ENCODE peak calls at places on chromosomes 11 and 22, in seven cellular contexts. U is transverse colon; T is CD8-positive, alpha-beta memory T cell; X is naive thymus-derived CD4-positive, alpha-beta T cell; O is right lobe of liver; E is cardiac fibroblast; Z is BJ. J is an unnamed sample.

GRCh38 chr11:13000721-13001120 is 8.4 kb upstream of the RASSF10 start:
- DNase-seq in E (no peak), X (no peak), Z (no peak), O (no peak), T (no peak), U (no peak), J (no peak)

GRCh38 chr11:73271936-73272679 is at the start of gene P2RY6:
- DNase-seq in Z (no peak), U (peak), T (no peak), E (peak), O (no peak), X (no peak), J (peak)

GRCh38 chr11:72528121-72528520 is 93.8 kb upstream of the CLPB start:
- DNase-seq in U (no peak), E (no peak), O (no peak), Z (no peak), X (no peak), T (no peak), J (no peak)

GRCh38 chr22:33116846-33117547 is 58.8 kb upstream of the SYN3 start:
- DNase-seq in E (no peak), U (no peak), X (no peak), T (no peak), O (no peak), Z (no peak), J (no peak)

GRCh38 chr11:63518548-63518947 is 12.7 kb downstream of the LGALS12 start:
- DNase-seq in X (no peak), U (no peak), Z (peak), O (no peak), T (no peak), E (peak), J (peak)

GRCh38 chr22:44249376-44250147 is 63.2 kb downstream of the SHISAL1 start:
- DNase-seq in O (no peak), T (no peak), X (no peak), Z (no peak), U (no peak), E (no peak), J (no peak)

GRCh38 chr11:76770642-76771445 is 12.3 kb upstream of the TSKU start:
- DNase-seq in E (peak), U (peak), O (peak), Z (peak), X (no peak), T (no peak), J (peak)

GRCh38 chr11:11813288-11813962 is 28.3 kb upstream of the USP47 start:
- DNase-seq in X (no peak), Z (peak), T (no peak), E (peak), O (peak), U (peak), J (peak)

GRCh38 chr11:29712616-29713015 is 304.2 kb downstream of the KCNA4 start:
- DNase-seq in E (no peak), Z (no peak), U (no peak), O (no peak), X (no peak), T (no peak), J (no peak)

GRCh38 chr11:11036185-11037161 is 178.6 kb upstream of the ZBED5 start:
- DNase-seq in O (no peak), Z (no peak), E (peak), X (peak), T (peak), U (no peak), J (peak)

GRCh38 chr22:32698926-32699619 is 102.4 kb upstream of the TIMP3 start:
- DNase-seq in X (no peak), O (no peak), Z (no peak), T (no peak), E (peak), U (peak), J (peak)

GRCh38 chr11:32821517-32821916 is 8.2 kb upstream of the PRRG4 start:
- DNase-seq in T (no peak), E (no peak), U (no peak), O (no peak), Z (no peak), X (no peak), J (no peak)

GRCh38 chr11:72293391-72293790 is 49.4 kb upstream of the PHOX2A start:
- DNase-seq in Z (no peak), T (no peak), O (no peak), U (no peak), X (no peak), E (no peak), J (no peak)

GRCh38 chr11:70778828-70779365 is 380.6 kb downstream of the CTTN start:
- DNase-seq in E (no peak), U (no peak), O (no peak), Z (no peak), X (no peak), T (no peak), J (no peak)

GRCh38 chr11:101241160-101241795 is 111.7 kb upstream of the PGR start:
- DNase-seq in O (no peak), U (no peak), Z (no peak), E (no peak), X (no peak), T (no peak), J (no peak)

GRCh38 chr22:41822289-41823057 is 10.4 kb upstream of the SREBF2 start:
- DNase-seq in Z (no peak), U (no peak), T (peak), O (no peak), X (peak), E (peak), J (peak)

GRCh38 chr22:41557401-41558240 is 3.2 kb upstream of the CSDC2 start:
- DNase-seq in T (no peak), X (no peak), U (peak), O (peak), E (peak), Z (no peak), J (peak)

GRCh38 chr22:36356708-36357694 is 30.8 kb downstream of the MYH9 start:
- DNase-seq in O (no peak), T (peak), Z (no peak), U (no peak), E (no peak), X (no peak), J (no peak)

GRCh38 chr11:10622957-10623787 is 54.7 kb upstream of the LYVE1 start:
- DNase-seq in E (no peak), O (no peak), T (peak), Z (no peak), X (peak), U (no peak), J (no peak)

GRCh38 chr22:37701121-37701786 is 4.4 kb downstream of the TRIOBP start:
- DNase-seq in X (no peak), Z (no peak), E (peak), O (no peak), U (no peak), T (no peak), J (peak)

GRCh38 chr22:38273135-38273761 is 438 bp upstream of the TMEM184B start:
- DNase-seq in T (no peak), E (peak), O (no peak), Z (no peak), X (no peak), U (no peak), J (no peak)

GRCh38 chr11:73325036-73325981 is 17.2 kb downstream of the ARHGEF17 start:
- DNase-seq in X (no peak), U (no peak), T (no peak), Z (no peak), E (peak), O (no peak), J (peak)

GRCh38 chr22:27749597-27750225 is 51.8 kb downstream of the MN1 start:
- DNase-seq in E (peak), X (no peak), Z (no peak), T (no peak), O (no peak), U (no peak), J (peak)

GRCh38 chr11:15937601-15938361 is 418.6 kb downstream of the SOX6 start:
- DNase-seq in Z (no peak), E (no peak), T (no peak), O (no peak), X (no peak), U (no peak), J (peak)

GRCh38 chr11:66649903-66650302 is 11.4 kb downstream of the RBM4 start:
- DNase-seq in O (no peak), Z (no peak), X (no peak), T (no peak), U (no peak), E (no peak), J (no peak)

GRCh38 chr11:6889835-6890234 is 2.5 kb downstream of the OR2D2 start:
- DNase-seq in U (no peak), T (no peak), Z (no peak), X (no peak), E (no peak), O (no peak), J (no peak)

GRCh38 chr22:27776410-27776958 is 25.1 kb downstream of the MN1 start:
- DNase-seq in T (no peak), U (no peak), Z (no peak), E (no peak), X (no peak), O (no peak), J (no peak)

GRCh38 chr11:76162336-76163288 is 43.7 kb downstream of the WNT11 start:
- DNase-seq in X (no peak), Z (no peak), O (peak), U (no peak), T (no peak), E (no peak), J (no peak)

GRCh38 chr11:126992065-126992803 is 8.3 kb downstream of the KIRREL3 start:
- DNase-seq in O (no peak), Z (peak), T (no peak), X (no peak), E (peak), U (no peak), J (peak)

GRCh38 chr11:124716596-124716995 is 23.1 kb upstream of the NRGN start:
- DNase-seq in E (no peak), U (no peak), Z (no peak), T (no peak), X (no peak), O (no peak), J (no peak)

GRCh38 chr22:46934746-46935491 is 172.5 kb downstream of the TBC1D22A start:
- DNase-seq in T (no peak), E (peak), X (no peak), U (peak), Z (peak), O (no peak), J (peak)

GRCh38 chr22:21904250-21904789 is 36.9 kb upstream of the MAPK1 start:
- DNase-seq in X (no peak), E (no peak), O (peak), Z (no peak), T (no peak), U (no peak), J (no peak)

GRCh38 chr11:70481625-70482528 is 83.5 kb downstream of the CTTN start:
- DNase-seq in T (no peak), Z (no peak), O (peak), X (no peak), E (peak), U (peak), J (peak)

GRCh38 chr11:60786811-60787567 is 1.9 kb downstream of the MS4A10 start:
- DNase-seq in X (no peak), E (peak), U (peak), O (no peak), Z (peak), T (no peak), J (peak)

GRCh38 chr11:27926981-27927481 is 180.9 kb downstream of the KIF18A start:
- DNase-seq in Z (peak), U (no peak), E (peak), O (no peak), T (no peak), X (no peak), J (peak)

GRCh38 chr22:47165338-47165931 is 403.0 kb downstream of the TBC1D22A start:
- DNase-seq in Z (no peak), O (peak), U (peak), T (no peak), E (no peak), X (no peak), J (no peak)

GRCh38 chr22:38872831-38873248 is 824 bp upstream of the CBX6 start:
- DNase-seq in Z (no peak), X (no peak), T (no peak), E (peak), O (peak), U (peak), J (peak)

GRCh38 chr11:117832511-117832910 is 8.0 kb upstream of the FXYD2 start:
- DNase-seq in U (peak), E (no peak), O (no peak), X (no peak), Z (no peak), T (no peak), J (no peak)

GRCh38 chr22:29481265-29482000 is 1.4 kb downstream of the NEFH start:
- DNase-seq in E (no peak), T (no peak), O (no peak), U (no peak), Z (no peak), X (no peak), J (peak)
- H3K4me3 ChIP-seq in E (peak), T (no peak), O (no peak), U (peak), Z (peak), X (no peak), J (peak)

DNA sequence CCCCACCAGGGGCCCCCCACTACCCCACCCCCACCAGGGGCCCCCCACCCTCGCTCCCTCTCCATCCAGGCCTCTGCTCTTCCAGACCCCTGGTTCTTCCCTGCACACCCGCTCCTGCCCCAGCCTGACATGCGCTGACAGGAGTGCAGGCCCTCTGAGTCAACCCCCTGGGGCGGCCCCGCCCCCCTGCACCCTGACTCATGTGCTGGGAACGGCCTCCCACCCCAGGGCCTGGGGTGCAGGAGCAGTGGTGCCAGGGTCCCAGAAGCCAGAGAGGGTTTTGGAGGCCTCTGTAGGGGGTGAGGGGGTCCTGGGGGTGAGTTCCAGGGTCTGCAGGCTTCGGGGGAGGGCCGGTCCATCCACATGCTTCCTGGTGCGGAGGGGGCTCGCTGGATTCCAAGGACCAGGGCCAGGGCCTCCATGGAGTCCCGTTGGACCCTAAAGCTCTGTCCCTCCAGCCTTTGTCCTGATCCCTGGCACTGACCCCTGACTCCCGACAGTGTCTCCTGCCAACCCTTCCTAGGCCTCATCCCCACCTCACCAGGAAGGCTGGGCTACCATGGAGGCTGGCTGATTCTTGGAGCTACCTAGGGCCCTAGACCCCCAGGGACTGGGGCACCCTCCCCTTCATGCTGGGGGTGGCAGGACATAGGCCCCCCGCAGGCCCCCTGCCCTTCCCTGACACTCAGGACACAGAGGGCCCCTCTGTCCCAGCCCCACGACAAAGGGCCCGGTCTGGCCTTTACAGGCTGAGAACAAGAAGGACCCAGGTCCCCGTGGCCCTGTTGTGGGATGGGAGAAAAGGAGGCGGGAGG is 583 bp upstream of the PKP3 start:
- DNase-seq in U (peak), T (no peak), Z (peak), O (no peak), X (no peak), E (peak), J (peak)
- H3K4me3 ChIP-seq in U (peak), T (no peak), Z (no peak), O (no peak), X (no peak), E (no peak), J (no peak)

DNA sequence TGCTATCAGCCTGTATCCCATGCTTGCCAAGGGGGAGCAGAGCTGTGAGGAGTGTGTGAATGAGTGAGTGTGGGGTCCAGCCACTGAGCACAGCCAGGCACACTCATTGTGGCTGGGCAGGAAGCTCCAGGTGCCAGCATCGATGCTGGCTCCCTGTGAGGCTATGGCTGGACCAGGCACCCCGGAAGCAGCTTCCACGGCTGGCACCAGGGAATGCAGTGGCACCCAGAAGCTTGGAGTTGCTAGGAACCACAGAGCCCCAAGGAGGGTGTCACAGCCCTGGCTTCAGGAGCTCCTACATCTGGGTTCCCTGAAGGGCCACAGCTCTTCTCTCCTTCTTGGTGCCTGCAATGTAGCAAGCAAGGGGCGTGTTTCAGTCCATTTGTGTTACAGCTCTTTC is 625.9 kb upstream of the RAG2 start:
- DNase-seq in Z (no peak), T (no peak), U (no peak), X (no peak), E (no peak), O (peak), J (no peak)
- H3K4me3 ChIP-seq in Z (no peak), T (no peak), U (no peak), X (no peak), E (no peak), O (no peak), J (no peak)

GRCh38 chr11:1520987-1521349 is 34.4 kb upstream of the MOB2 start:
- DNase-seq in E (no peak), U (no peak), O (no peak), Z (no peak), T (no peak), X (no peak), J (no peak)

GRCh38 chr11:1523077-1523476 is 36.5 kb upstream of the MOB2 start:
- DNase-seq in T (no peak), U (no peak), O (no peak), E (no peak), Z (no peak), X (no peak), J (no peak)

GRCh38 chr11:1520209-1520986 is 33.8 kb upstream of the MOB2 start:
- DNase-seq in O (no peak), U (no peak), X (no peak), Z (no peak), T (no peak), E (no peak), J (no peak)

GRCh38 chr11:1522081-1522424 is 35.5 kb upstream of the MOB2 start:
- DNase-seq in O (no peak), X (no peak), U (no peak), E (no peak), Z (no peak), T (no peak), J (no peak)

GRCh38 chr11:1521382-1522080 is 35.0 kb upstream of the MOB2 start:
- DNase-seq in O (no peak), T (no peak), Z (no peak), E (no peak), U (peak), X (no peak), J (no peak)
- H3K4me3 ChIP-seq in O (no peak), T (no peak), Z (no peak), E (no peak), U (no peak), X (no peak), J (no peak)

GRCh38 chr11:132466983-132467382 is 1065.3 kb downstream of the OPCML start:
- DNase-seq in T (no peak), Z (no peak), O (no peak), E (no peak), X (no peak), U (no peak), J (no peak)

GRCh38 chr11:132471491-132471890 is 1060.8 kb downstream of the OPCML start:
- DNase-seq in E (peak), U (no peak), Z (no peak), X (no peak), O (no peak), T (no peak), J (no peak)

GRCh38 chr11:132475046-132475445 is 1057.3 kb downstream of the OPCML start:
- DNase-seq in Z (no peak), X (no peak), O (no peak), E (no peak), U (no peak), T (no peak), J (no peak)

DNA sequence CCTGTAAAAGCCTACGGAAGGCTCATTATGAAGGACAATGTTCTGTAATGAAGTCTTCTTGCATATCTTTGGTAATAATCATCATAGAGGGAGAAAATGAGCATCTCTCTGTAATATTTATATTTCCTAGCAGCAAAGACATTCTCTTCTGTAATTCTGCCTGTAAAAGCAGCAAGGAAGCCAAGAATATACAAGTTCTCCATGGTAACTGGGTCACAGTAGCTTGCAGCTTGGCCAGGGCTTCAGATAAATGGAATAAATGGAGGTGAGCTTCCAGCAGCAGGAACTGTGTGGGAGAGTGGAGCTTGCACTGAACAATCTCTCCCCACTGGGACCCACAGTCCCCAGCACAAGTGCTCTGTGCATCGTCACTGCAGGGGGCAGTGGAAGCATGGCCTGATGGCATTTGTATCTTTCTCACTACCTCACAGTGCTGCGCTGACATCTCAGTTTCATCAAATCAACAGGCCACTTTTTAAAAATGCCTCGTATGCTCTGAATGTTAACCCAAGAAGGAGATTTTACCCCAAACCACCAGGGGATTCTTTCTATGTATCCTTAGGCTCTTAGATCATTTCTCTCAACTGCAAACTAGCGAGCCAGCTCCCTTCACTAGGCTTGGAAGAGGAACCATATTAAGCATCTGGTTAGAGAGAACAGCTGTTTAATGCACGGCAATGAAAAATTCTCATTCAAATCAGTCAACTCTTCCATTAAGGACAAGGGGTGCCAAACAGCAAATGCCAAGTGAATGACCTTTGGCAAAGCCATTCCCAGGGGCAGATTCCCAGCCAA is 1059.7 kb downstream of the OPCML start:
- DNase-seq in E (peak), X (no peak), Z (no peak), T (no peak), U (no peak), O (no peak), J (no peak)
- H3K4me3 ChIP-seq in E (no peak), X (no peak), Z (no peak), T (no peak), U (no peak), O (no peak), J (no peak)

DNA sequence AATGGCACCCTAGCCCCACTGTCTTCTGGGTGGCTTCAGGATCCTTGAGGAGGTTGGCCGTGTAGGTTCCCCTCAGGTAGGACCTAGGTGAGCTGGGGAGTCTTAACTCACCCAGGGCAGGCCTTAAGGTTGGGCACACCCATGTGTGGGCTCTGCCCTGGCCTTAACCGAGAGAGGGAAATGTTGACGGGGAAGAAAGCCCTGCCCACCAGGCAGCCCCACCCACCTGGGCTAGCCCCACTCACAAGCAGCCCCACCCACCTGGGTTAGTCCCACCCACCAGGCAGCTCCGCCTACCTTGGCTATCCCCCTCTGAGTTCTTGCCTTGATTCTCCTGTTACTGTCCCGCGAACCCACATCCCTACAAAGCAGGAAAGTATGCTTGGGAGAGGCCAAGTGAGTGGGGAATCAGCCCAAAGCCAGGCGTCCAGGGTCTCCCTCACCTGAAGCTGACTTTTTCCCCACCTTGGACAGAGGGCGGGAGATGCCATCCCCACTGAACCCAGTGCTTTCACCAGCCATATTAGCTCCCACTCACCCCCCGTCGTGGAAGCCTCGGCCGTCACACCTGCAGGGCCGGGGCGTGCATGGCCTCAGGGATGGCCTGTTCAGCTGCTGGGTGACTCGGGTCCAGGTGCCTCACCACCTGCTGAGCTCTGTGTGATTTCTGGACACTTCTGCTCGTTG is at the start of gene MYEOV:
- DNase-seq in Z (no peak), U (peak), O (no peak), E (no peak), T (no peak), X (no peak), J (peak)
- H3K4me3 ChIP-seq in Z (no peak), U (no peak), O (no peak), E (no peak), T (no peak), X (no peak), J (no peak)